ENCODE peak calls at places on chromosomes 1 and 21, in nine cellular contexts. L is NCI-H748 treated with DMSO at 0.1 percent for 48 hours; B is WTC11; S is A549; X is activated naive CD4-positive, alpha-beta T cell treated with anti-CD3 and anti-CD28 coated beads for 36 hours; I is SHP77; Y is epithelial cell of esophagus; H is NCI-H510A treated with DMSO at 0.1 percent for 48 hours; O is sigmoid colon. G is an unnamed sample.

GRCh38 chr1:227898502-227899140 is 49.1 kb downstream of the WNT9A start:
- DNase-seq in S (no peak), I (no peak), O (peak), B (peak), L (no peak), X (peak), Y (no peak), H (no peak), G (no peak)

GRCh38 chr1:50060279-50060678 is 36.5 kb upstream of the AGBL4 start:
- DNase-seq in H (peak), S (no peak), Y (peak), I (peak), X (no peak), B (no peak), O (no peak), L (no peak), G (peak)

GRCh38 chr1:58816747-58817221 is 32.9 kb upstream of the JUN start:
- DNase-seq in O (no peak), X (no peak), I (no peak), H (no peak), Y (no peak), S (no peak), L (no peak), B (no peak), G (peak)

GRCh38 chr1:109425902-109426277 is 358 bp downstream of the PSMA5 start:
- DNase-seq in Y (peak), S (peak), H (peak), B (no peak), L (no peak), X (peak), I (peak), O (peak), G (peak)

GRCh38 chr1:37892151-37893047 is 33.0 kb upstream of the MTF1 start:
- DNase-seq in H (no peak), I (no peak), X (no peak), O (no peak), L (no peak), B (no peak), Y (peak), S (no peak), G (no peak)

GRCh38 chr21:31974454-31974985 is 101.7 kb downstream of the HUNK start:
- DNase-seq in H (no peak), X (peak), S (no peak), I (no peak), Y (no peak), B (peak), O (no peak), L (no peak), G (no peak)

GRCh38 chr21:42674351-42674940 is 21.0 kb downstream of the PDE9A start:
- DNase-seq in Y (no peak), H (peak), X (no peak), S (no peak), L (peak), O (peak), I (peak), B (peak), G (no peak)

GRCh38 chr1:30763654-30764248 is 6.2 kb upstream of the LAPTM5 start:
- DNase-seq in X (no peak), S (no peak), L (no peak), I (peak), H (peak), B (no peak), O (peak), Y (no peak), G (no peak)

GRCh38 chr1:220498188-220498587 is 29.7 kb upstream of the MARK1 start:
- DNase-seq in B (no peak), X (no peak), Y (peak), L (no peak), I (no peak), S (no peak), H (no peak), O (no peak), G (no peak)

GRCh38 chr1:34715139-34715538 is 39.7 kb upstream of the GJB5 start:
- DNase-seq in B (no peak), I (no peak), X (no peak), Y (no peak), H (no peak), O (no peak), L (no peak), S (no peak), G (no peak)

GRCh38 chr21:35046880-35047229 is 2.2 kb downstream of the RUNX1 start:
- DNase-seq in L (no peak), S (no peak), O (no peak), X (no peak), I (no peak), H (no peak), B (no peak), Y (no peak), G (no peak)

GRCh38 chr1:93594603-93594880 is 87.1 kb downstream of the BCAR3 start:
- DNase-seq in B (no peak), H (no peak), O (no peak), L (no peak), Y (no peak), S (no peak), X (no peak), I (no peak), G (no peak)

GRCh38 chr1:201282931-201283829 is at the start of gene PKP1:
- DNase-seq in I (peak), H (peak), L (no peak), O (peak), B (peak), X (peak), S (no peak), Y (peak), G (peak)

GRCh38 chr1:228781161-228781771 is 46.0 kb downstream of the RHOU start:
- DNase-seq in Y (no peak), X (no peak), O (no peak), S (no peak), H (peak), L (peak), I (no peak), B (no peak), G (no peak)

GRCh38 chr1:236659792-236660587 is 26.3 kb upstream of the ACTN2 start:
- DNase-seq in H (no peak), O (no peak), S (no peak), Y (no peak), L (no peak), B (peak), X (no peak), I (no peak), G (no peak)

GRCh38 chr1:225816643-225817538 is 7.0 kb downstream of the EPHX1 start:
- DNase-seq in O (peak), Y (no peak), B (no peak), X (no peak), S (no peak), I (no peak), H (no peak), L (no peak), G (no peak)

GRCh38 chr1:116314305-116314919 is 58.6 kb upstream of the ATP1A1 start:
- DNase-seq in O (no peak), X (no peak), B (no peak), L (no peak), S (no peak), I (no peak), Y (peak), H (no peak), G (no peak)

GRCh38 chr1:151859814-151860405 is 6.4 kb upstream of the THEM5 start:
- DNase-seq in L (no peak), X (no peak), S (no peak), I (no peak), O (no peak), B (no peak), H (no peak), Y (no peak), G (no peak)

GRCh38 chr21:34846601-34847112 is 177.9 kb downstream of the CLIC6 start:
- DNase-seq in I (no peak), O (no peak), Y (peak), B (no peak), L (no peak), X (no peak), H (no peak), S (peak), G (peak)

GRCh38 chr1:120954736-120955135 is 65.2 kb downstream of the PPIAL4A start:
- DNase-seq in B (no peak), O (no peak), L (no peak), I (no peak), X (no peak), Y (no peak), S (no peak), H (no peak), G (no peak)

GRCh38 chr1:198165927-198166647 is 9.3 kb downstream of the NEK7 start:
- DNase-seq in L (no peak), B (no peak), S (no peak), H (no peak), Y (no peak), O (no peak), I (no peak), X (no peak), G (no peak)

G was measured in HT-29.